ENCODE peak calls at places on chromosomes 5 and 9, in ten cellular contexts. P is LNCaP clone FGC, A is endothelial cell of umbilical vein, O is left lung, E is AG09309, R is uterus, I is cardiac fibroblast, U is K562, B is fibroblast of pulmonary artery, H is esophagus muscularis mucosa. K is an unnamed sample.

GRCh38 chr5:122141751-122142150 is 12.4 kb downstream of the ZNF474 start:
- DNase-seq in P (no peak), A (no peak), O (no peak), E (no peak), R (no peak), I (no peak), U (no peak), B (peak), H (peak), K (no peak)

GRCh38 chr9:96087669-96088299 is 212.3 kb downstream of the ERCC6L2 start:
- DNase-seq in P (peak), A (no peak), O (no peak), E (no peak), R (no peak), I (no peak), U (no peak), B (no peak), H (no peak), K (no peak)

GRCh38 chr5:180808461-180809000 is 5.9 kb upstream of the MGAT1 start:
- DNase-seq in P (no peak), A (no peak), O (peak), E (no peak), R (no peak), I (no peak), U (peak), B (no peak), H (no peak), K (no peak)

GRCh38 chr5:36719266-36719665 is 112.9 kb downstream of the SLC1A3 start:
- DNase-seq in P (no peak), A (no peak), O (no peak), E (no peak), R (no peak), I (no peak), U (no peak), B (peak), H (no peak), K (no peak)

GRCh38 chr9:109816490-109816889 is 36.5 kb downstream of the PALM2AKAP2 start:
- DNase-seq in P (no peak), A (peak), O (no peak), E (peak), R (no peak), I (peak), U (peak), B (peak), H (no peak), K (peak)

GRCh38 chr9:124818431-124819281 is 34.6 kb upstream of the WDR38 start:
- DNase-seq in P (no peak), A (no peak), O (peak), E (no peak), R (no peak), I (no peak), U (peak), B (no peak), H (no peak), K (peak)

GRCh38 chr5:157785781-157786180 is 42.3 kb downstream of the LSM11 start:
- DNase-seq in P (no peak), A (no peak), O (no peak), E (no peak), R (no peak), I (no peak), U (no peak), B (no peak), H (no peak), K (no peak)

GRCh38 chr9:129323999-129324553 is 146.0 kb upstream of the IER5L start:
- DNase-seq in P (no peak), A (no peak), O (peak), E (no peak), R (no peak), I (no peak), U (no peak), B (no peak), H (no peak), K (no peak)

GRCh38 chr5:88860501-88860900 is 22.5 kb downstream of the MEF2C start:
- DNase-seq in P (no peak), A (no peak), O (no peak), E (peak), R (no peak), I (peak), U (no peak), B (peak), H (no peak), K (peak)

GRCh38 chr9:76562511-76562911 is 103.5 kb downstream of the GCNT1 start:
- DNase-seq in P (no peak), A (peak), O (no peak), E (peak), R (no peak), I (peak), U (no peak), B (peak), H (no peak), K (peak)

GRCh38 chr5:141182248-141182647 is at the start of gene PCDHB16:
- DNase-seq in P (no peak), A (peak), O (no peak), E (no peak), R (peak), I (peak), U (peak), B (peak), H (no peak), K (peak)

GRCh38 chr9:93574900-93575705 is 1.3 kb upstream of the PHF2 start:
- DNase-seq in P (no peak), A (no peak), O (no peak), E (no peak), R (no peak), I (no peak), U (no peak), B (no peak), H (no peak), K (no peak)

GRCh38 chr9:71985070-71985956 is 73.9 kb downstream of the C9orf85 start:
- DNase-seq in P (peak), A (no peak), O (no peak), E (no peak), R (no peak), I (no peak), U (no peak), B (no peak), H (no peak), K (no peak)

GRCh38 chr5:116355819-116356601 is 218.6 kb downstream of the SEMA6A start:
- DNase-seq in P (no peak), A (no peak), O (no peak), E (no peak), R (no peak), I (no peak), U (no peak), B (no peak), H (no peak), K (no peak)

GRCh38 chr9:137188086-137188489 is 272 bp downstream of the ANAPC2 start:
- DNase-seq in P (no peak), A (no peak), O (no peak), E (no peak), R (no peak), I (no peak), U (no peak), B (no peak), H (no peak), K (no peak)

GRCh38 chr9:130263601-130264413 is 1.8 kb upstream of the HMCN2 start:
- DNase-seq in P (no peak), A (no peak), O (no peak), E (no peak), R (no peak), I (peak), U (no peak), B (no peak), H (no peak), K (peak)

GRCh38 chr5:15977851-15978250 is 201.7 kb downstream of the MARCHF11 start:
- DNase-seq in P (no peak), A (no peak), O (no peak), E (no peak), R (no peak), I (no peak), U (no peak), B (no peak), H (no peak), K (no peak)

GRCh38 chr5:131749138-131749537 is 47.7 kb downstream of the FNIP1 start:
- DNase-seq in P (no peak), A (no peak), O (no peak), E (no peak), R (no peak), I (no peak), U (peak), B (no peak), H (no peak), K (peak)

GRCh38 chr5:178416206-178416882 is 173.8 kb downstream of the COL23A1 start:
- DNase-seq in P (no peak), A (no peak), O (no peak), E (no peak), R (no peak), I (no peak), U (no peak), B (no peak), H (no peak), K (no peak)

GRCh38 chr5:149161026-149161687 is 19.9 kb downstream of the ABLIM3 start:
- DNase-seq in P (peak), A (no peak), O (no peak), E (no peak), R (no peak), I (no peak), U (no peak), B (no peak), H (no peak), K (no peak)

GRCh38 chr9:27950382-27950781 is 377.1 kb upstream of the C9orf72 start:
- DNase-seq in P (no peak), A (no peak), O (no peak), E (no peak), R (no peak), I (no peak), U (no peak), B (no peak), H (no peak), K (no peak)
- TF ChIP-seq CTCF in P (no peak), A (no peak), O (no peak), E (no peak), R (no peak), I (no peak), U (no peak), B (no peak), H (no peak), K (no peak)

DNA sequence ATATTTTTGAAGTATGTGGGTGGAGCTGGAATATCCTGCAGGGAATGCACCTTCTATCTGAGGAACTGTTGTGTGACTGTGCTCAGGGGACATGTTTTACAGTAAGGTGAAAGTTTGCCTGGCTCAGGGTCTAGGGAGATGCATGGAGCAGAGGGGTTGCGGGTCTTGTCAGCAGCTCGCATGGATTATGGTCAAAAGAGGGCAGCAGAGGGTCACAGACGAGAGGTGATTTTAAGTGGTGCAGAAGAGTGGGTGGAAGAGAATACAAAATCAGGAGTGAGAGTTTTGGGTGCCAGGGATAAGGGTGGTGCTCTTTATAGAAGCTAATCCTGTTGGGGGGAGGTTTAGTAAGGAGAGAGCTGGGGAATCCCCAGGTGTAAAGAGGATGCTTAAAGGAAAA is 53.5 kb upstream of the GRIN3A start:
- DNase-seq in P (no peak), A (no peak), O (no peak), E (no peak), R (no peak), I (no peak), U (peak), B (peak), H (no peak), K (peak)
- TF ChIP-seq CTCF in P (peak), A (no peak), O (peak), E (no peak), R (no peak), I (peak), U (peak), B (peak), H (peak), K (peak)

GRCh38 chr5:134374234-134374633 is 2.9 kb downstream of the UBE2B start:
- DNase-seq in P (no peak), A (no peak), O (no peak), E (no peak), R (no peak), I (no peak), U (no peak), B (peak), H (no peak), K (no peak)
- TF ChIP-seq CTCF in P (peak), A (no peak), O (no peak), E (no peak), R (peak), I (no peak), U (peak), B (peak), H (no peak), K (no peak)

GRCh38 chr9:85605905-85606304 is 135.8 kb downstream of the AGTPBP1 start:
- DNase-seq in P (no peak), A (no peak), O (no peak), E (no peak), R (no peak), I (no peak), U (no peak), B (no peak), H (no peak), K (no peak)

GRCh38 chr9:85615792-85616191 is 126.0 kb downstream of the AGTPBP1 start:
- DNase-seq in P (no peak), A (no peak), O (no peak), E (no peak), R (no peak), I (no peak), U (no peak), B (no peak), H (no peak), K (no peak)

GRCh38 chr9:85610074-85610855 is 131.5 kb downstream of the AGTPBP1 start:
- DNase-seq in P (peak), A (peak), O (no peak), E (peak), R (no peak), I (peak), U (peak), B (peak), H (no peak), K (peak)
- TF ChIP-seq CTCF in P (peak), A (peak), O (peak), E (peak), R (peak), I (peak), U (peak), B (peak), H (peak), K (peak)

GRCh38 chr5:64341340-64341739 is 164.5 kb upstream of the RGS7BP start:
- DNase-seq in P (no peak), A (no peak), O (no peak), E (no peak), R (no peak), I (no peak), U (no peak), B (no peak), H (no peak), K (no peak)

GRCh38 chr5:64344501-64344900 is 161.3 kb upstream of the RGS7BP start:
- DNase-seq in P (no peak), A (no peak), O (no peak), E (no peak), R (no peak), I (no peak), U (no peak), B (no peak), H (no peak), K (no peak)

DNA sequence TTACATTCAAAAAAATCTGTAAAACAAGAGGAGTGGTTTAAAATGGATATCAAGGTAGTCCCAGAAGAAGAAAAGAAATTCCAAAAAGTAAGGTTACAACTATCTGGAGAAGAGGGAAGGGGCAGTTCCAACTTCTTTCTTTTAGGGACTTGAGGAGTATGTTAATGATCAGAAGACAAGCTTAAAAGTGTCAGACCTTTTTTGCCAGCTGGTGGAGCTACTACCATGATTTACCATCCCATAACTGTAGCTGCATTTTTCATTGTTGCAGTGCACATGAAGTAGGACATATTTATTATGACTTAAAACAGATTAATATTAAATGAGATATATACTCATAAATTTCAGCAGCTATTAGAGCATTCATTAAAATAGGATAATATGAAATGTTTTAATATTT is 158.5 kb upstream of the RGS7BP start:
- DNase-seq in P (peak), A (peak), O (no peak), E (no peak), R (no peak), I (peak), U (no peak), B (peak), H (no peak), K (no peak)
- TF ChIP-seq CTCF in P (peak), A (no peak), O (no peak), E (no peak), R (no peak), I (no peak), U (no peak), B (no peak), H (no peak), K (no peak)

GRCh38 chr5:154342211-154342610 is 103.6 kb upstream of the SAP30L start:
- DNase-seq in P (no peak), A (no peak), O (no peak), E (no peak), R (no peak), I (no peak), U (no peak), B (no peak), H (no peak), K (no peak)

GRCh38 chr5:154344461-154344860 is 101.3 kb upstream of the SAP30L start:
- DNase-seq in P (no peak), A (no peak), O (no peak), E (no peak), R (no peak), I (no peak), U (no peak), B (no peak), H (no peak), K (no peak)

GRCh38 chr5:154345255-154345952 is 100.4 kb upstream of the SAP30L start:
- DNase-seq in P (no peak), A (no peak), O (no peak), E (no peak), R (no peak), I (no peak), U (no peak), B (no peak), H (no peak), K (no peak)

GRCh38 chr5:154342963-154343362 is 102.8 kb upstream of the SAP30L start:
- DNase-seq in P (no peak), A (no peak), O (no peak), E (no peak), R (no peak), I (no peak), U (no peak), B (no peak), H (no peak), K (no peak)

DNA sequence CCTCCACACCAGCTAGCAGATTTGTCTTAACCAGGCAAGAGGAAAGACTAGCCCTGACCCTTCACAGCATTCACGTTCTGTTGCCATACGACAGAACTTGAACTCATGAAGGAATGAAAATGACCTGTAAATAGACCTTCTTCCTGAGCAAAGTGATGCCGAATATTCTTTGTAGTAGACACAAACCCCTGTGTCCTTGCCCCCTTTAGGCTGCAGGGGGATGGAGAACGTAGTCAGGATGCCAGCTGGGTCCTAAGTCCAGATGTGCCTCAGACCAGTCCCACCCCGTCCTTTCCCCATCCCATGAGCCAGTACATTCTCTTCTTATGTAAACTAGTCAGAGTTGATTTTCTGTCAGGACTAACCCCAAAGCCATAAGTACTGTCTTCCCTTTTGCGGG is 104.2 kb upstream of the SAP30L start:
- DNase-seq in P (no peak), A (no peak), O (no peak), E (no peak), R (no peak), I (no peak), U (no peak), B (no peak), H (no peak), K (no peak)
- TF ChIP-seq CTCF in P (no peak), A (no peak), O (no peak), E (no peak), R (no peak), I (no peak), U (no peak), B (no peak), H (no peak), K (no peak)

GRCh38 chr9:126397056-126397455 is 70.4 kb downstream of the MVB12B start:
- DNase-seq in P (no peak), A (no peak), O (no peak), E (no peak), R (no peak), I (no peak), U (no peak), B (no peak), H (no peak), K (no peak)
- TF ChIP-seq CTCF in P (no peak), A (peak), O (no peak), E (no peak), R (no peak), I (peak), U (no peak), B (no peak), H (no peak), K (no peak)

K was measured in fibroblast of mammary gland.